ENCODE peak calls at places on chromosomes 4 and X, in ten cellular contexts. I is NCI-H510A; D is AG04450; C is GM06990; U is caudate nucleus; R is GM23248; W is choroid plexus epithelial cell; X is stimulated activated CD8-positive, alpha-beta memory T cell treated with anti-CD3 and anti-CD28 coated beads, Interleukin-12 subunit alpha, Interleukin-12 subunit beta, amount 100 ng/mL, for 1 hour; O is amniotic stem cell; J is activated T-helper 1 cell treated with anti-CD3 and anti-CD28 coated beads, Interleukin-12 subunit alpha, Interleukin-12 subunit beta, Interleukin-2, Interleukin-4 antibody, amounts not matched to agents 30 ng/mL and 10 ng/mL and 1 ng/mL, durations not matched to agents 14 hours and 24 hours and 36 hours. P is an unnamed sample.

GRCh38 chr4:55358668-55359067 is 12.6 kb downstream of the SRD5A3 start:
- DNase-seq in I (no peak), D (no peak), C (peak; percentile 25), U (no peak), R (peak; percentile 93), W (peak; percentile 72), X (no peak), O (peak; percentile 37), J (no peak), P (no peak)

GRCh38 chr4:125796138-125796537 is 481.4 kb downstream of the FAT4 start:
- DNase-seq in I (peak; percentile 0), D (no peak), C (no peak), U (no peak), R (no peak), W (peak; percentile 18), X (no peak), O (no peak), J (no peak), P (no peak)

GRCh38 chr4:68271851-68272756 is 26.6 kb upstream of the TMPRSS11B start:
- DNase-seq in I (no peak), D (peak; percentile 30), C (peak; percentile 27), U (no peak), R (peak; percentile 71), W (peak; percentile 83), X (no peak), O (no peak), J (no peak), P (no peak)

GRCh38 chr4:70815370-70815769 is 24.3 kb downstream of the GRSF1 start:
- DNase-seq in I (no peak), D (no peak), C (no peak), U (no peak), R (peak; percentile 27), W (no peak), X (no peak), O (no peak), J (no peak), P (no peak)

GRCh38 chr4:25951390-25951952 is 37.5 kb downstream of the SMIM20 start:
- DNase-seq in I (no peak), D (no peak), C (no peak), U (no peak), R (no peak), W (no peak), X (no peak), O (no peak), J (no peak), P (no peak)

GRCh38 chrX:77347572-77347971 is 99.6 kb upstream of the FGF16 start:
- DNase-seq in I (no peak), D (no peak), C (no peak), U (no peak), R (no peak), W (peak; percentile 2), X (no peak), O (no peak), J (no peak), P (no peak)

GRCh38 chrX:144265641-144266040 is 381.8 kb downstream of the UBE2NL start:
- DNase-seq in I (no peak), D (no peak), C (no peak), U (no peak), R (no peak), W (no peak), X (no peak), O (no peak), J (no peak), P (no peak)

GRCh38 chrX:45851434-45851991 is 650.8 kb upstream of the DIPK2B start:
- DNase-seq in I (peak; percentile 12), D (no peak), C (no peak), U (no peak), R (peak; percentile 48), W (peak; percentile 11), X (no peak), O (no peak), J (peak; percentile 38), P (no peak)

GRCh38 chrX:23548164-23548563 is 119.1 kb upstream of the PRDX4 start:
- DNase-seq in I (no peak), D (no peak), C (no peak), U (no peak), R (peak; percentile 6), W (peak; percentile 6), X (no peak), O (no peak), J (no peak), P (no peak)

GRCh38 chr4:121749225-121749624 is 15.7 kb downstream of the SMIM43 start:
- DNase-seq in I (no peak), D (no peak), C (no peak), U (no peak), R (no peak), W (no peak), X (no peak), O (no peak), J (no peak), P (no peak)

GRCh38 chr4:8221476-8221875 is 22.4 kb downstream of the SH3TC1 start:
- DNase-seq in I (no peak), D (no peak), C (peak; percentile 64), U (no peak), R (peak; percentile 77), W (peak; percentile 58), X (no peak), O (no peak), J (no peak), P (no peak)

GRCh38 chr4:132614682-132615081 is 534.4 kb upstream of the PCDH10 start:
- DNase-seq in I (no peak), D (no peak), C (no peak), U (no peak), R (peak; percentile 19), W (peak; percentile 25), X (no peak), O (no peak), J (no peak), P (no peak)

GRCh38 chr4:110508827-110509446 is 33.0 kb downstream of the ENPEP start:
- DNase-seq in I (no peak), D (no peak), C (no peak), U (no peak), R (peak; percentile 72), W (peak; percentile 80), X (no peak), O (no peak), J (no peak), P (no peak)

GRCh38 chr4:84870398-84871163 is 95.9 kb downstream of the WDFY3 start:
- DNase-seq in I (no peak), D (peak; percentile 20), C (no peak), U (no peak), R (peak; percentile 51), W (peak; percentile 83), X (no peak), O (peak; percentile 25), J (no peak), P (no peak)

GRCh38 chr4:82360298-82361177 is 13.3 kb downstream of the HNRNPD start:
- DNase-seq in I (no peak), D (no peak), C (no peak), U (no peak), R (peak; percentile 61), W (peak; percentile 51), X (no peak), O (peak; percentile 13), J (no peak), P (no peak)

GRCh38 chr4:7168106-7168505 is 24.2 kb upstream of the SORCS2 start:
- DNase-seq in I (no peak), D (no peak), C (no peak), U (no peak), R (no peak), W (no peak), X (no peak), O (no peak), J (no peak), P (no peak)

GRCh38 chrX:97057349-97057909 is 173.7 kb downstream of the RPA4 start:
- DNase-seq in I (peak; percentile 34), D (no peak), C (no peak), U (no peak), R (no peak), W (no peak), X (no peak), O (no peak), J (no peak), P (no peak)

GRCh38 chr4:66035701-66036100 is 365.4 kb upstream of the EPHA5 start:
- DNase-seq in I (no peak), D (no peak), C (no peak), U (no peak), R (no peak), W (no peak), X (no peak), O (no peak), J (no peak), P (no peak)

GRCh38 chrX:55450259-55450658 is 1.7 kb upstream of the MAGEH1 start:
- DNase-seq in I (no peak), D (no peak), C (no peak), U (no peak), R (peak; percentile 35), W (peak; percentile 18), X (no peak), O (no peak), J (no peak), P (no peak)

GRCh38 chrX:153953342-153953830 is 8.9 kb upstream of the RENBP start:
- DNase-seq in I (no peak), D (no peak), C (peak; percentile 77), U (no peak), R (peak; percentile 66), W (peak; percentile 62), X (peak; percentile 57), O (no peak), J (peak; percentile 60), P (peak; percentile 60)

GRCh38 chr4:59838236-59838635 is 1361.9 kb upstream of the ADGRL3 start:
- DNase-seq in I (no peak), D (no peak), C (no peak), U (no peak), R (no peak), W (no peak), X (no peak), O (no peak), J (no peak), P (no peak)

GRCh38 chrX:39766882-39767281 is 330.9 kb downstream of the BCOR start:
- DNase-seq in I (no peak), D (no peak), C (no peak), U (no peak), R (no peak), W (no peak), X (no peak), O (no peak), J (no peak), P (no peak)

GRCh38 chrX:43745938-43746721 is 90.0 kb downstream of the MAOA start:
- DNase-seq in I (no peak), D (no peak), C (no peak), U (no peak), R (peak; percentile 29), W (peak; percentile 14), X (no peak), O (no peak), J (no peak), P (no peak)

GRCh38 chr4:38856524-38857337 is at the start of gene TLR6:
- DNase-seq in I (no peak), D (no peak), C (peak; percentile 72), U (no peak), R (peak; percentile 61), W (peak; percentile 81), X (peak; percentile 44), O (peak; percentile 6), J (peak; percentile 65), P (no peak)